ENCODE peak calls at places on chromosomes 4 and X, in nine cellular contexts. X is brain pericyte; Z is activated B cell treated with CpG ODN at 0.5 μM for 24 hours; S is neuronal stem cell; R is CD8-positive, alpha-beta T cell; F is T follicular helper cell; V is Right ventricle myocardium superior; H is Caco-2; T is smooth muscle cell of the brain vasculature. I is an unnamed sample.

GRCh38 chr4:174047363-174047762 is 236.1 kb downstream of the FBXO8 start:
- DNase-seq in F (no peak), Z (no peak), T (no peak), X (no peak), S (no peak), V (no peak), H (no peak), R (no peak), I (no peak)

GRCh38 chr4:162015090-162015489 is 148.7 kb downstream of the FSTL5 start:
- DNase-seq in S (no peak), H (no peak), T (no peak), F (no peak), X (no peak), Z (no peak), R (no peak), V (no peak), I (no peak)

GRCh38 chrX:121823406-121823805 is 776.0 kb downstream of the GLUD2 start:
- DNase-seq in F (no peak), R (no peak), H (no peak), S (no peak), Z (no peak), V (no peak), X (no peak), T (no peak), I (no peak)

GRCh38 chr4:20217521-20217920 is 34.2 kb upstream of the SLIT2 start:
- DNase-seq in R (no peak), X (no peak), T (no peak), S (no peak), F (no peak), V (no peak), H (no peak), Z (no peak), I (no peak)

GRCh38 chrX:153381684-153382532 is 19.2 kb downstream of the PNMA6E start:
- DNase-seq in T (peak; percentile 28), R (no peak), F (no peak), X (peak; percentile 51), S (peak; percentile 6), H (peak; percentile 37), Z (no peak), V (no peak), I (no peak)

GRCh38 chr4:73990988-73991883 is 3.2 kb upstream of the PPBP start:
- DNase-seq in H (no peak), X (no peak), F (no peak), S (no peak), Z (no peak), V (no peak), R (no peak), T (no peak), I (no peak)

GRCh38 chr4:67204441-67204840 is 340.9 kb downstream of the CENPC start:
- DNase-seq in R (no peak), Z (no peak), V (no peak), S (no peak), H (no peak), F (no peak), X (no peak), T (no peak), I (no peak)

GRCh38 chr4:142549726-142550463 is 296.2 kb downstream of the INPP4B start:
- DNase-seq in F (no peak), V (no peak), X (no peak), S (no peak), Z (no peak), T (no peak), H (peak; percentile 48), R (no peak), I (no peak)

GRCh38 chrX:129825746-129826505 is 17.8 kb downstream of the ZDHHC9 start:
- DNase-seq in T (no peak), V (no peak), S (no peak), Z (no peak), X (no peak), H (peak; percentile 34), R (no peak), F (no peak), I (no peak)

GRCh38 chr4:119653990-119654389 is 25.4 kb upstream of the PDE5A start:
- DNase-seq in T (no peak), F (no peak), V (no peak), S (no peak), X (no peak), Z (no peak), R (no peak), H (no peak), I (no peak)

GRCh38 chr4:180057891-180058643 is 2185.1 kb upstream of the TENM3 start:
- DNase-seq in Z (no peak), S (peak; percentile 32), H (no peak), X (no peak), F (no peak), V (peak; percentile 33), T (no peak), R (no peak), I (peak; percentile 2)

GRCh38 chr4:142435599-142436235 is 410.4 kb downstream of the INPP4B start:
- DNase-seq in H (peak; percentile 54), S (peak; percentile 17), T (no peak), R (no peak), V (no peak), X (no peak), F (no peak), Z (no peak), I (no peak)

GRCh38 chrX:113512700-113513395 is 672.2 kb upstream of the AMOT start:
- DNase-seq in S (no peak), V (no peak), H (no peak), Z (no peak), F (no peak), X (no peak), R (no peak), T (no peak), I (no peak)

GRCh38 chrX:25524150-25524549 is 508.4 kb upstream of the ARX start:
- DNase-seq in S (no peak), F (no peak), V (no peak), H (peak; percentile 47), R (no peak), Z (no peak), X (no peak), T (no peak), I (no peak)

GRCh38 chr4:147461161-147461560 is 19.7 kb upstream of the EDNRA start:
- DNase-seq in F (no peak), Z (no peak), X (no peak), R (no peak), V (no peak), T (no peak), H (no peak), S (no peak), I (no peak)

I was measured in HuH-7.5.